ENCODE peak calls at places on chromosomes 2 and 18, in seven cellular contexts. Z, G, S, M, R, K and V are unnamed samples.
A peak's percentile ranks its signal among the peaks of the same experiment; 100 is the strongest.

GRCh38 chr2:238098854-238099708 is 1.1 kb upstream of the ESPNL start:
- DNase-seq in Z (no peak), G (no peak), S (peak; percentile 14), M (no peak), R (no peak), K (no peak), V (no peak)

GRCh38 chr2:241072151-241072550 is 29.9 kb downstream of the MTERF4 start:
- DNase-seq in Z (no peak), G (no peak), S (no peak), M (no peak), R (no peak), K (no peak), V (no peak)

GRCh38 chr2:217773539-217773938 is 229.3 kb downstream of the TNS1 start:
- DNase-seq in Z (no peak), G (no peak), S (no peak), M (no peak), R (no peak), K (no peak), V (no peak)

GRCh38 chr2:7037340-7038333 is 120.4 kb downstream of the RNF144A start:
- DNase-seq in Z (peak; percentile 69), G (peak; percentile 22), S (peak; percentile 70), M (peak; percentile 31), R (peak; percentile 77), K (peak; percentile 81), V (peak; percentile 72)

GRCh38 chr2:8676915-8677645 is 4.8 kb upstream of the ID2 start:
- DNase-seq in Z (no peak), G (no peak), S (no peak), M (no peak), R (no peak), K (peak; percentile 54), V (no peak)

GRCh38 chr2:157339965-157340655 is 14.5 kb upstream of the ERMN start:
- DNase-seq in Z (no peak), G (no peak), S (no peak), M (no peak), R (peak; percentile 76), K (no peak), V (no peak)

GRCh38 chr18:10015941-10016819 is 102.4 kb downstream of the VAPA start:
- DNase-seq in Z (no peak), G (peak; percentile 43), S (no peak), M (no peak), R (peak; percentile 97), K (peak; percentile 18), V (no peak)

GRCh38 chr18:363327-364115 is 95.7 kb upstream of the THOC1 start:
- DNase-seq in Z (no peak), G (no peak), S (no peak), M (no peak), R (peak; percentile 94), K (no peak), V (no peak)

GRCh38 chr2:150327546-150328495 is 159.6 kb downstream of the RND3 start:
- DNase-seq in Z (no peak), G (no peak), S (no peak), M (no peak), R (no peak), K (no peak), V (peak; percentile 59)

GRCh38 chr18:70279470-70279869 is 9.4 kb upstream of the SOCS6 start:
- DNase-seq in Z (no peak), G (no peak), S (no peak), M (no peak), R (peak; percentile 51), K (no peak), V (no peak)

GRCh38 chr2:146992466-146992865 is 852.4 kb upstream of the ACVR2A start:
- DNase-seq in Z (no peak), G (no peak), S (no peak), M (no peak), R (no peak), K (no peak), V (no peak)

GRCh38 chr2:194176134-194176533 is 1480.9 kb upstream of the SLC39A10 start:
- DNase-seq in Z (no peak), G (no peak), S (no peak), M (no peak), R (no peak), K (no peak), V (no peak)

GRCh38 chr2:136281281-136282117 is 163.6 kb upstream of the CXCR4 start:
- DNase-seq in Z (no peak), G (no peak), S (no peak), M (no peak), R (no peak), K (no peak), V (no peak)

GRCh38 chr2:166593403-166593802 is 99.4 kb upstream of the SCN7A start:
- DNase-seq in Z (no peak), G (no peak), S (no peak), M (no peak), R (peak; percentile 76), K (no peak), V (no peak)

GRCh38 chr2:228493852-228494251 is 312.4 kb upstream of the SPHKAP start:
- DNase-seq in Z (no peak), G (no peak), S (no peak), M (no peak), R (no peak), K (no peak), V (no peak)

GRCh38 chr2:8279506-8279905 is 402.4 kb upstream of the ID2 start:
- DNase-seq in Z (no peak), G (no peak), S (no peak), M (no peak), R (no peak), K (no peak), V (no peak)

GRCh38 chr2:239005586-239005985 is 157.7 kb downstream of the TWIST2 start:
- DNase-seq in Z (no peak), G (no peak), S (no peak), M (no peak), R (no peak), K (no peak), V (no peak)

GRCh38 chr2:29742641-29743040 is 178.7 kb downstream of the ALK start:
- DNase-seq in Z (no peak), G (no peak), S (no peak), M (no peak), R (no peak), K (peak; percentile 55), V (no peak)

GRCh38 chr2:60853512-60853911 is 27.9 kb upstream of the REL start:
- DNase-seq in Z (no peak), G (no peak), S (no peak), M (no peak), R (no peak), K (no peak), V (no peak)

GRCh38 chr2:30422437-30422805 is 24.6 kb upstream of the LCLAT1 start:
- DNase-seq in Z (no peak), G (no peak), S (no peak), M (peak; percentile 71), R (peak; percentile 54), K (no peak), V (no peak)

GRCh38 chr2:196808281-196808680 is 874 bp downstream of the C2orf66 start:
- DNase-seq in Z (no peak), G (no peak), S (no peak), M (no peak), R (no peak), K (peak; percentile 72), V (no peak)

GRCh38 chr2:178946494-178946893 is 103.4 kb downstream of the CCDC141 start:
- DNase-seq in Z (no peak), G (no peak), S (no peak), M (no peak), R (peak; percentile 1), K (peak; percentile 9), V (no peak)

GRCh38 chr2:219274392-219274921 is 4.7 kb upstream of the DNAJB2 start:
- DNase-seq in Z (no peak), G (peak; percentile 79), S (no peak), M (no peak), R (peak; percentile 61), K (no peak), V (no peak)

GRCh38 chr2:240590681-240591111 is 4.2 kb downstream of the CAPN10 start:
- DNase-seq in Z (no peak), G (no peak), S (no peak), M (no peak), R (no peak), K (no peak), V (no peak)

GRCh38 chr2:133674433-133675331 is 106.4 kb upstream of the NCKAP5 start:
- DNase-seq in Z (peak; percentile 41), G (no peak), S (peak; percentile 54), M (no peak), R (peak; percentile 52), K (peak; percentile 75), V (peak; percentile 79)

GRCh38 chr18:2906522-2907458 is 60.0 kb downstream of the EMILIN2 start:
- DNase-seq in Z (no peak), G (peak; percentile 62), S (no peak), M (peak; percentile 39), R (no peak), K (peak; percentile 30), V (no peak)

GRCh38 chr2:206521115-206521514 is 77.8 kb downstream of the ADAM23 start:
- DNase-seq in Z (no peak), G (no peak), S (no peak), M (no peak), R (no peak), K (peak; percentile 50), V (no peak)

GRCh38 chr2:159817278-159817677 is 19.3 kb upstream of the CD302 start:
- DNase-seq in Z (no peak), G (no peak), S (no peak), M (no peak), R (no peak), K (no peak), V (no peak)

GRCh38 chr18:32343634-32344033 is 127.0 kb downstream of the GAREM1 start:
- DNase-seq in Z (no peak), G (no peak), S (no peak), M (no peak), R (no peak), K (peak; percentile 83), V (no peak)

GRCh38 chr2:102708847-102709559 is 52.8 kb upstream of the TMEM182 start:
- DNase-seq in Z (no peak), G (peak; percentile 74), S (no peak), M (no peak), R (peak; percentile 73), K (no peak), V (no peak)

GRCh38 chr2:218781691-218782528 is at the start of gene CYP27A1:
- DNase-seq in Z (no peak), G (no peak), S (peak; percentile 62), M (no peak), R (peak; percentile 29), K (peak; percentile 44), V (peak; percentile 27)

GRCh38 chr2:17878222-17879136 is at the start of gene KCNS3:
- DNase-seq in Z (no peak), G (peak; percentile 64), S (no peak), M (no peak), R (peak; percentile 2), K (peak; percentile 61), V (no peak)

GRCh38 chr2:15177103-15177502 is 384.0 kb downstream of the NBAS start:
- DNase-seq in Z (no peak), G (no peak), S (no peak), M (peak; percentile 17), R (peak; percentile 46), K (no peak), V (peak; percentile 8)

GRCh38 chr18:67862069-67862468 is 345.5 kb upstream of the DSEL start:
- DNase-seq in Z (no peak), G (no peak), S (no peak), M (no peak), R (no peak), K (no peak), V (no peak)